ENCODE peak calls at places on chromosomes 1 and 21, in nine cellular contexts. One of them, this sample, is unnamed. For H3K4me1 and H3K27me3, the result is how much of the 10 kb centered on the place peaks cover.

GRCh38 chr1:67570473-67571143 is 114.4 kb upstream of the GADD45A start:
- DNase-seq in fibroblast of lung: peak
- DNase-seq in upper lobe of right lung: no peak
- DNase-seq in right atrium auricular region: no peak
- DNase-seq in cardiac muscle cell: no peak
- DNase-seq in keratinocyte: peak
- DNase-seq in body of pancreas: peak
- DNase-seq in PC-3: peak
- DNase-seq in SK-N-SH: no peak
- DNase-seq in this sample: no peak

GRCh38 chr1:207030522-207031009 is 2.0 kb downstream of the C1orf116 start:
- DNase-seq in SK-N-SH: no peak
- DNase-seq in fibroblast of lung: no peak
- DNase-seq in keratinocyte: no peak
- DNase-seq in cardiac muscle cell: no peak
- DNase-seq in right atrium auricular region: no peak
- DNase-seq in PC-3: peak
- DNase-seq in body of pancreas: no peak
- DNase-seq in upper lobe of right lung: no peak
- DNase-seq in this sample: no peak

GRCh38 chr1:245213066-245213465 is 58.3 kb downstream of the KIF26B start:
- DNase-seq in SK-N-SH: no peak
- DNase-seq in fibroblast of lung: no peak
- DNase-seq in right atrium auricular region: no peak
- DNase-seq in keratinocyte: no peak
- DNase-seq in body of pancreas: no peak
- DNase-seq in upper lobe of right lung: no peak
- DNase-seq in cardiac muscle cell: no peak
- DNase-seq in PC-3: no peak
- DNase-seq in this sample: no peak

GRCh38 chr1:232891116-232891515 is 59.3 kb upstream of the NTPCR start:
- DNase-seq in fibroblast of lung: peak
- DNase-seq in SK-N-SH: no peak
- DNase-seq in cardiac muscle cell: no peak
- DNase-seq in keratinocyte: no peak
- DNase-seq in PC-3: peak
- DNase-seq in upper lobe of right lung: no peak
- DNase-seq in right atrium auricular region: no peak
- DNase-seq in body of pancreas: no peak
- DNase-seq in this sample: no peak

GRCh38 chr21:46063227-46063626 is 34.7 kb upstream of the COL6A2 start:
- DNase-seq in body of pancreas: no peak
- DNase-seq in cardiac muscle cell: no peak
- DNase-seq in SK-N-SH: no peak
- DNase-seq in upper lobe of right lung: no peak
- DNase-seq in right atrium auricular region: peak
- DNase-seq in keratinocyte: no peak
- DNase-seq in PC-3: no peak
- DNase-seq in fibroblast of lung: peak
- DNase-seq in this sample: no peak

GRCh38 chr1:156664949-156665411 is 12.2 kb downstream of the NES start:
- DNase-seq in right atrium auricular region: peak
- DNase-seq in keratinocyte: no peak
- DNase-seq in cardiac muscle cell: peak
- DNase-seq in SK-N-SH: no peak
- DNase-seq in fibroblast of lung: peak
- DNase-seq in upper lobe of right lung: no peak
- DNase-seq in body of pancreas: no peak
- DNase-seq in PC-3: no peak
- DNase-seq in this sample: no peak

GRCh38 chr1:10250663-10251062 is 40.3 kb downstream of the KIF1B start:
- DNase-seq in fibroblast of lung: no peak
- DNase-seq in keratinocyte: no peak
- DNase-seq in cardiac muscle cell: no peak
- DNase-seq in upper lobe of right lung: no peak
- DNase-seq in body of pancreas: no peak
- DNase-seq in PC-3: no peak
- DNase-seq in SK-N-SH: no peak
- DNase-seq in right atrium auricular region: no peak
- DNase-seq in this sample: no peak

GRCh38 chr1:37478451-37478871 is 4.1 kb downstream of the ZC3H12A start:
- DNase-seq in cardiac muscle cell: no peak
- DNase-seq in body of pancreas: peak
- DNase-seq in right atrium auricular region: peak
- DNase-seq in PC-3: peak
- DNase-seq in upper lobe of right lung: no peak
- DNase-seq in keratinocyte: peak
- DNase-seq in fibroblast of lung: no peak
- DNase-seq in SK-N-SH: no peak
- DNase-seq in this sample: no peak

GRCh38 chr1:20654104-20654690 is 7.0 kb downstream of the DDOST start:
- DNase-seq in keratinocyte: no peak
- DNase-seq in SK-N-SH: no peak
- DNase-seq in right atrium auricular region: no peak
- DNase-seq in fibroblast of lung: peak
- DNase-seq in upper lobe of right lung: no peak
- DNase-seq in cardiac muscle cell: no peak
- DNase-seq in PC-3: no peak
- DNase-seq in body of pancreas: no peak
- DNase-seq in this sample: no peak

GRCh38 chr1:102463328-102463727 is 466.6 kb upstream of the OLFM3 start:
- DNase-seq in keratinocyte: no peak
- DNase-seq in upper lobe of right lung: no peak
- DNase-seq in fibroblast of lung: no peak
- DNase-seq in right atrium auricular region: no peak
- DNase-seq in SK-N-SH: no peak
- DNase-seq in body of pancreas: no peak
- DNase-seq in cardiac muscle cell: no peak
- DNase-seq in PC-3: no peak
- DNase-seq in this sample: no peak

GRCh38 chr1:211258756-211259595 is at the start of gene RCOR3:
- DNase-seq in SK-N-SH: peak
- DNase-seq in upper lobe of right lung: peak
- DNase-seq in keratinocyte: no peak
- DNase-seq in body of pancreas: peak
- DNase-seq in cardiac muscle cell: peak
- DNase-seq in fibroblast of lung: peak
- DNase-seq in PC-3: peak
- DNase-seq in right atrium auricular region: peak
- DNase-seq in this sample: peak

GRCh38 chr1:108027389-108027788 is 62.4 kb upstream of the VAV3 start:
- DNase-seq in fibroblast of lung: no peak
- DNase-seq in SK-N-SH: no peak
- DNase-seq in keratinocyte: no peak
- DNase-seq in body of pancreas: no peak
- DNase-seq in upper lobe of right lung: no peak
- DNase-seq in cardiac muscle cell: no peak
- DNase-seq in right atrium auricular region: no peak
- DNase-seq in PC-3: no peak
- DNase-seq in this sample: no peak

GRCh38 chr1:223258751-223259177 is 105.2 kb downstream of the SUSD4 start:
- DNase-seq in upper lobe of right lung: no peak
- DNase-seq in keratinocyte: no peak
- DNase-seq in fibroblast of lung: peak
- DNase-seq in cardiac muscle cell: no peak
- DNase-seq in body of pancreas: peak
- DNase-seq in PC-3: peak
- DNase-seq in right atrium auricular region: no peak
- DNase-seq in SK-N-SH: no peak
- DNase-seq in this sample: no peak

GRCh38 chr1:246893205-246893939 is 38.4 kb downstream of the AHCTF1 start:
- DNase-seq in keratinocyte: no peak
- DNase-seq in right atrium auricular region: no peak
- DNase-seq in fibroblast of lung: no peak
- DNase-seq in upper lobe of right lung: no peak
- DNase-seq in PC-3: no peak
- DNase-seq in cardiac muscle cell: no peak
- DNase-seq in body of pancreas: no peak
- DNase-seq in SK-N-SH: no peak
- DNase-seq in this sample: no peak

GRCh38 chr1:112255080-112255479 is 140.9 kb upstream of the CTTNBP2NL start:
- DNase-seq in keratinocyte: no peak
- DNase-seq in body of pancreas: no peak
- DNase-seq in fibroblast of lung: peak
- DNase-seq in cardiac muscle cell: no peak
- DNase-seq in right atrium auricular region: no peak
- DNase-seq in PC-3: no peak
- DNase-seq in upper lobe of right lung: no peak
- DNase-seq in SK-N-SH: no peak
- DNase-seq in this sample: no peak

GRCh38 chr21:25967566-25968438 is 202.8 kb downstream of the APP start:
- DNase-seq in SK-N-SH: no peak
- DNase-seq in right atrium auricular region: no peak
- DNase-seq in cardiac muscle cell: no peak
- DNase-seq in upper lobe of right lung: no peak
- DNase-seq in keratinocyte: no peak
- DNase-seq in PC-3: no peak
- DNase-seq in fibroblast of lung: no peak
- DNase-seq in body of pancreas: no peak
- DNase-seq in this sample: no peak

GRCh38 chr1:78839704-78840277 is 166.7 kb downstream of the ADGRL4 start:
- DNase-seq in upper lobe of right lung: no peak
- DNase-seq in PC-3: peak
- DNase-seq in right atrium auricular region: no peak
- DNase-seq in body of pancreas: peak
- DNase-seq in SK-N-SH: peak
- DNase-seq in fibroblast of lung: peak
- DNase-seq in cardiac muscle cell: peak
- DNase-seq in keratinocyte: no peak
- DNase-seq in this sample: no peak

GRCh38 chr1:202281316-202282016 is 60.3 kb downstream of the UBE2T start:
- DNase-seq in right atrium auricular region: no peak
- DNase-seq in fibroblast of lung: peak
- DNase-seq in SK-N-SH: no peak
- DNase-seq in cardiac muscle cell: no peak
- DNase-seq in upper lobe of right lung: no peak
- DNase-seq in PC-3: peak
- DNase-seq in keratinocyte: no peak
- DNase-seq in body of pancreas: no peak
- DNase-seq in this sample: no peak

GRCh38 chr1:208600456-208600855 is 356.3 kb upstream of the PLXNA2 start:
- DNase-seq in PC-3: no peak
- DNase-seq in right atrium auricular region: no peak
- DNase-seq in cardiac muscle cell: no peak
- DNase-seq in keratinocyte: no peak
- DNase-seq in body of pancreas: no peak
- DNase-seq in upper lobe of right lung: no peak
- DNase-seq in fibroblast of lung: no peak
- DNase-seq in SK-N-SH: no peak
- DNase-seq in this sample: no peak
- H3K4me1 ChIP-seq in PC-3: under half
- H3K4me1 ChIP-seq in right atrium auricular region: under half
- H3K4me1 ChIP-seq in cardiac muscle cell: under half
- H3K4me1 ChIP-seq in keratinocyte: under half
- H3K4me1 ChIP-seq in body of pancreas: under half
- H3K4me1 ChIP-seq in upper lobe of right lung: under half
- H3K4me1 ChIP-seq in fibroblast of lung: under half
- H3K4me1 ChIP-seq in SK-N-SH: under half
- H3K4me1 ChIP-seq in this sample: under half

DNA sequence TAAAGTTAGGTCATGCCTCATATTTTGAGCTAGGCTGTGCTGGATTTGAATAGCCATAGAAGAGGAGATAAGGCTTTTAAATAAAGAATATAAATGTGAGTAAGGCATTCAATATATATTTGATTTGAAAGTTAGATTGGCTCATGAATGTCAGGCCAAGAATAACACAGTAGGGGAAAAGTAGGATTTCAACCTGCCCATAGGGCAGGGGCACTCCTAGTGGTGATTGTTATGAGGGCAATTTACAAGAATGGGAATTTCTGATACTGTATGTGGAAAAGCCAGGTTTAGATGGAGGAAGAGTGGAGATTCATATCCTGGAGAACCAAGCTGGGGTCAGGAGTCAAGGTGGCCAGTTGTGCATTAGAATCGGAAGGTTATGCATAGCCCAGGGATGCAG is 74.9 kb downstream of the DNAH14 start:
- DNase-seq in SK-N-SH: peak
- DNase-seq in right atrium auricular region: no peak
- DNase-seq in PC-3: peak
- DNase-seq in cardiac muscle cell: no peak
- DNase-seq in fibroblast of lung: no peak
- DNase-seq in upper lobe of right lung: no peak
- DNase-seq in body of pancreas: no peak
- DNase-seq in keratinocyte: no peak
- DNase-seq in this sample: no peak
- TF ChIP-seq CTCF in SK-N-SH: peak
- TF ChIP-seq CTCF in right atrium auricular region: no peak
- TF ChIP-seq CTCF in PC-3: peak
- TF ChIP-seq CTCF in cardiac muscle cell: peak
- TF ChIP-seq CTCF in fibroblast of lung: peak
- TF ChIP-seq CTCF in upper lobe of right lung: no peak
- TF ChIP-seq CTCF in body of pancreas: no peak
- TF ChIP-seq CTCF in keratinocyte: peak
- TF ChIP-seq CTCF in this sample: peak

GRCh38 chr1:203307690-203308126 is 2.4 kb downstream of the BTG2 start:
- DNase-seq in keratinocyte: no peak
- DNase-seq in cardiac muscle cell: no peak
- DNase-seq in PC-3: no peak
- DNase-seq in SK-N-SH: no peak
- DNase-seq in body of pancreas: no peak
- DNase-seq in fibroblast of lung: no peak
- DNase-seq in right atrium auricular region: no peak
- DNase-seq in upper lobe of right lung: no peak
- DNase-seq in this sample: no peak

GRCh38 chr1:203309115-203309429 is 3.8 kb downstream of the BTG2 start:
- DNase-seq in fibroblast of lung: no peak
- DNase-seq in cardiac muscle cell: no peak
- DNase-seq in right atrium auricular region: no peak
- DNase-seq in SK-N-SH: no peak
- DNase-seq in keratinocyte: no peak
- DNase-seq in body of pancreas: no peak
- DNase-seq in upper lobe of right lung: no peak
- DNase-seq in PC-3: no peak
- DNase-seq in this sample: no peak

GRCh38 chr1:203306089-203306969 is 1.0 kb downstream of the BTG2 start:
- DNase-seq in keratinocyte: peak
- DNase-seq in fibroblast of lung: peak
- DNase-seq in body of pancreas: peak
- DNase-seq in PC-3: peak
- DNase-seq in cardiac muscle cell: peak
- DNase-seq in right atrium auricular region: peak
- DNase-seq in upper lobe of right lung: peak
- DNase-seq in SK-N-SH: peak
- DNase-seq in this sample: peak

GRCh38 chr1:203306970-203307541 is 1.7 kb downstream of the BTG2 start:
- DNase-seq in fibroblast of lung: no peak
- DNase-seq in SK-N-SH: no peak
- DNase-seq in right atrium auricular region: no peak
- DNase-seq in body of pancreas: peak
- DNase-seq in cardiac muscle cell: no peak
- DNase-seq in PC-3: no peak
- DNase-seq in upper lobe of right lung: peak
- DNase-seq in keratinocyte: no peak
- DNase-seq in this sample: no peak

GRCh38 chr1:203308205-203309114 is 3.1 kb downstream of the BTG2 start:
- DNase-seq in keratinocyte: no peak
- DNase-seq in right atrium auricular region: no peak
- DNase-seq in fibroblast of lung: no peak
- DNase-seq in SK-N-SH: no peak
- DNase-seq in upper lobe of right lung: no peak
- DNase-seq in body of pancreas: peak
- DNase-seq in PC-3: no peak
- DNase-seq in cardiac muscle cell: no peak
- DNase-seq in this sample: no peak
- H3K27me3 ChIP-seq in keratinocyte: under half
- H3K27me3 ChIP-seq in right atrium auricular region: under half
- H3K27me3 ChIP-seq in fibroblast of lung: under half
- H3K27me3 ChIP-seq in SK-N-SH: under half
- H3K27me3 ChIP-seq in upper lobe of right lung: under half
- H3K27me3 ChIP-seq in body of pancreas: under half
- H3K27me3 ChIP-seq in PC-3: under half
- H3K27me3 ChIP-seq in cardiac muscle cell: under half
- H3K27me3 ChIP-seq in this sample: under half

GRCh38 chr21:42222821-42223390 is 4.0 kb downstream of the ABCG1 start:
- DNase-seq in keratinocyte: no peak
- DNase-seq in fibroblast of lung: no peak
- DNase-seq in body of pancreas: peak
- DNase-seq in right atrium auricular region: no peak
- DNase-seq in SK-N-SH: no peak
- DNase-seq in PC-3: no peak
- DNase-seq in cardiac muscle cell: no peak
- DNase-seq in upper lobe of right lung: peak
- DNase-seq in this sample: no peak
- H3K4me1 ChIP-seq in keratinocyte: under half
- H3K4me1 ChIP-seq in fibroblast of lung: under half
- H3K4me1 ChIP-seq in body of pancreas: under half
- H3K4me1 ChIP-seq in right atrium auricular region: under half
- H3K4me1 ChIP-seq in SK-N-SH: under half
- H3K4me1 ChIP-seq in PC-3: under half
- H3K4me1 ChIP-seq in cardiac muscle cell: under half
- H3K4me1 ChIP-seq in upper lobe of right lung: under half
- H3K4me1 ChIP-seq in this sample: under half